ENCODE peak calls at places on chromosomes 6 and 20, in five cellular contexts. T, W, S, I and X are unnamed samples.
A peak's percentile ranks its signal among the peaks of the same experiment; 100 is the strongest.

GRCh38 chr6:132354517-132355167 is 46.6 kb downstream of the MOXD1 start:
- DNase-seq in S (no peak), W (peak; percentile 11), T (peak; percentile 57), I (peak; percentile 36), X (peak; percentile 28)

GRCh38 chr6:86938814-86939213 is 1.5 kb downstream of the HTR1E start:
- DNase-seq in W (no peak), I (no peak), T (no peak), S (no peak), X (no peak)

GRCh38 chr6:29368765-29369164 is at the start of gene OR5V1:
- DNase-seq in W (no peak), S (no peak), I (no peak), T (no peak), X (no peak)

GRCh38 chr6:127451388-127451787 is 7.8 kb downstream of the KIAA0408 start:
- DNase-seq in I (no peak), W (no peak), T (no peak), S (no peak), X (no peak)

GRCh38 chr6:52262620-52263344 is 18.5 kb upstream of the IL17F start:
- DNase-seq in I (no peak), S (no peak), T (no peak), W (no peak), X (no peak)

GRCh38 chr6:14476793-14477531 is 359.4 kb downstream of the CD83 start:
- DNase-seq in T (peak; percentile 58), S (peak; percentile 97), W (no peak), I (no peak), X (no peak)

GRCh38 chr20:58129736-58130135 is 98.7 kb downstream of the ANKRD60 start:
- DNase-seq in I (no peak), S (no peak), W (no peak), T (no peak), X (no peak)

GRCh38 chr6:121540210-121540609 is 104.8 kb downstream of the GJA1 start:
- DNase-seq in S (no peak), W (no peak), I (no peak), T (no peak), X (no peak)

GRCh38 chr20:32589256-32589655 is 4.1 kb upstream of the NOL4L start:
- DNase-seq in S (no peak), I (no peak), W (no peak), T (no peak), X (no peak)

GRCh38 chr6:15110721-15111354 is 135.0 kb upstream of the JARID2 start:
- DNase-seq in S (no peak), I (no peak), W (no peak), T (no peak), X (no peak)

GRCh38 chr20:59571591-59572314 is 32.6 kb upstream of the PHACTR3 start:
- DNase-seq in I (peak; percentile 59), W (peak; percentile 84), S (peak; percentile 23), T (peak; percentile 70), X (peak; percentile 46)

GRCh38 chr6:136526196-136526930 is 23.9 kb downstream of the MAP7 start:
- DNase-seq in S (peak; percentile 41), W (peak; percentile 72), T (peak; percentile 53), I (peak; percentile 50), X (no peak)

GRCh38 chr6:28124350-28124970 is at the start of gene ZSCAN16:
- DNase-seq in W (peak; percentile 87), S (peak; percentile 52), I (peak; percentile 87), T (peak; percentile 92), X (peak; percentile 76)

GRCh38 chr20:5100684-5101347 is 18.9 kb downstream of the PCNA start:
- DNase-seq in W (peak; percentile 80), T (peak; percentile 84), I (peak; percentile 67), S (no peak), X (peak; percentile 72)

GRCh38 chr20:37358366-37359150 is 12.6 kb downstream of the SRC start:
- DNase-seq in W (no peak), I (no peak), S (no peak), T (peak; percentile 69), X (no peak)

GRCh38 chr6:147448775-147449174 is 59.7 kb upstream of the SAMD5 start:
- DNase-seq in T (no peak), I (no peak), W (no peak), S (no peak), X (no peak)

GRCh38 chr6:53107091-53107490 is 41.5 kb downstream of the GCM1 start:
- DNase-seq in I (no peak), S (no peak), W (no peak), T (no peak), X (no peak)

GRCh38 chr6:4941782-4942672 is 61.8 kb downstream of the RPP40 start:
- DNase-seq in S (peak; percentile 85), I (peak; percentile 49), W (no peak), T (no peak), X (peak; percentile 31)

GRCh38 chr6:35833534-35833933 is 28.4 kb downstream of the LHFPL5 start:
- DNase-seq in S (no peak), W (no peak), T (no peak), I (no peak), X (no peak)

GRCh38 chr20:44570369-44570768 is 12.0 kb upstream of the PKIG start:
- DNase-seq in T (no peak), W (no peak), I (no peak), S (no peak), X (no peak)

GRCh38 chr6:15897063-15897934 is 231.6 kb upstream of the MYLIP start:
- DNase-seq in T (no peak), W (no peak), I (peak; percentile 54), S (no peak), X (no peak)

GRCh38 chr6:166595061-166595780 is 8.7 kb upstream of the RAMACL start:
- DNase-seq in S (peak; percentile 76), I (no peak), T (no peak), W (no peak), X (no peak)

GRCh38 chr6:113879186-113880096 is 22.3 kb downstream of the MARCKS start:
- DNase-seq in W (peak; percentile 33), S (no peak), T (no peak), I (peak; percentile 36), X (no peak)

GRCh38 chr20:5073154-5074049 is 46.4 kb downstream of the PCNA start:
- DNase-seq in I (peak; percentile 92), W (peak; percentile 25), S (no peak), T (peak; percentile 91), X (no peak)

GRCh38 chr6:124069230-124069815 is 265.7 kb downstream of the NKAIN2 start:
- DNase-seq in W (no peak), I (no peak), S (no peak), T (no peak), X (no peak)

GRCh38 chr6:77292564-77293546 is 170.4 kb downstream of the HTR1B start:
- DNase-seq in S (peak; percentile 21), T (no peak), I (no peak), W (no peak), X (no peak)

GRCh38 chr6:148530976-148531375 is 188.3 kb downstream of the SASH1 start:
- DNase-seq in S (no peak), T (no peak), I (no peak), W (no peak), X (no peak)

GRCh38 chr6:87588756-87589407 is 905 bp downstream of the RARS2 start:
- DNase-seq in I (no peak), S (no peak), W (no peak), T (no peak), X (no peak)

GRCh38 chr6:50143011-50143719 is 93.4 kb upstream of the DEFB112 start:
- DNase-seq in S (no peak), I (no peak), T (no peak), W (no peak), X (no peak)

GRCh38 chr6:50145125-50145524 is 95.4 kb upstream of the DEFB112 start:
- DNase-seq in W (no peak), I (no peak), T (no peak), S (no peak), X (no peak)

DNA sequence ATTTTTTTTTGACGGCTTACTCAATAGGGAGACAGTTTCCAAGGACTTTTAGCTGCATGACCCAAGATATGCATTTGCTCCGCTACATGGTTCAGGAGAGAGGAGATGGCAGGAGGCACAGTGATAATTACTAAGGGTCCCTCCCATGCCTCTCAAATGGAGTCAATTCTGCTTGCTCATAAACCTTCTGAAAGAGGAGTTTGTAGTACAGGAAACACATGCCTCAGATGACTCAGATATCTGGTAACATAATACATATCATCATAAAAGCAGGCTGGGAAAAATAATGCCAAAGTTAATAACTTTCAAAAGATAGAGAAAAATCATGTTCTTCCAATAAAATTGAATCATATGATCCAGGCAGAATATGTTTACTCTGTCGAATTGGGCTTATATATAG is 97.6 kb upstream of the DEFB112 start:
- DNase-seq in W (no peak), I (no peak), T (no peak), S (no peak), X (no peak)
- TF ChIP-seq CTCF in W (no peak), I (no peak), T (no peak), S (no peak), X (no peak)

DNA sequence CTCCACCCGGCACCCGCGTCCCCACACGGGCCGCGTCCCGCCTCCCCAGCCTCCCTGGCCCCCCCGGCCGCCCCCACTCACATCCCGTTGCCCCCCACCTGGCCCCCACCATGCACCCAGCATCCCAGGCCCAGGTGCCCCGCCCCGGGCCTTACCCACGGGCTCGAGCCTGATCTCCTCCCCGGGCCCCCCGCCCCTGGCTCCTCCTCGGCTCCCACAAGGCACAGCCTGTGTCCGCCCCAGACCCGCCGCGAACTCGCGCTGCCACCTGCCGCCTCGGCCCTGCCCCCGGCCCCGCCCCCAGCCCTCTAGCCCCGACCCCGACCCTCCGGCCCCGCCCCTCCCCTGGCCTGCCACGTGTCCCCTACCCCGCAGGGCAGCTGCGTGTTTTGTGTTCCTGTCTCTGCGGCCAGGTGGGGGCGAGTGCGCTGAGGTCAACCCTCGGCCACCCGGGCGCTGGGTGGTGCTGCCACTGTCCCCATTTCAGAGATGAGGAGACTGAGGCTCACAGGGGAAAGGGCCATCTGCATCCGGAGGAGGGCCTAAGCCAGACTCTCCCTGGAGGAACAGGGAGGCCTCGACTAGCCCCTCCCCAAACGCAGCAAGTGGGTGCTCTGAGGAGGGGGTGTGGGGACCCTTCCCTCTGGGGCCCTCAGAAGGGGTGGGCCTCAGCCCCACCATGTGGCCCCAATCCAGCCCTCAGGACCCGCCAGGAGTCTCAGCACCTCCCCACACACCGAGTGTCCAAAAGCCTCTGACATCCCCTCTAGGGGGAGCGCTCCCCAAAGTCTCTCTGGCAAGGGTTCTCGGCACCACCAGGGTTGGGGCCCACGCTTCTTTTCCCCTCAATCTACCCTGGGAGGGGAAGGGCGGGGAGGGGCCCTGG is 99.8 kb downstream of the TAF4 start:
- DNase-seq in T (no peak), W (peak; percentile 71), S (no peak), I (no peak), X (no peak)
- TF ChIP-seq CTCF in T (no peak), W (no peak), S (no peak), I (no peak), X (no peak)

DNA sequence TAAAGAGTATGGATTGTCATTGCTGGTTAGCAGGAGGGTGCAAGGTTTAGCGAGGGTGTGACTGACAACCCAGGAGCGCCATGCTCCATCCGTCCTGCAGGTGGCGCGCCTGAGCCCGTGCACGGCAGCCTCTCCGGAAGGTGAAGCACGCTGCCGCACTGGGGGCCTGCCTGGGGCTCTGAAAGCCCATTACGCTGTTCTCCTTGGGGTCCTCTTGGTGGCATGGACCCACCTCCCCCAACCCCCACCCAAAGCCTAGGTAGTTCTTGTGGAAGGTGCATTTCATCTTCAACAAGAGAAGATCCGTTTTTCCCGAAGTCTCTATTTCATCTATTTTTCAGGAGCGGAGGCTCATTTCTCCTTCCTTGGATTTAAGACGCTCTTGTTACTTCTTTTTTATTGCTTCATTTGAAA is 197.4 kb upstream of the KCNG1 start:
- DNase-seq in W (peak; percentile 81), S (no peak), T (no peak), I (no peak), X (peak; percentile 55)
- TF ChIP-seq CTCF in W (peak; percentile 96), S (peak; percentile 83), T (peak; percentile 52), I (peak; percentile 77), X (peak; percentile 84)

GRCh38 chr6:158337332-158337731 is 25.1 kb downstream of the TULP4 start:
- DNase-seq in T (no peak), W (no peak), S (no peak), I (no peak), X (no peak)
- TF ChIP-seq CTCF in T (no peak), W (no peak), S (no peak), I (no peak), X (no peak)